ENCODE peak calls at places on chromosomes 2 and 18, in eight cellular contexts. A, Q, N, L, B, Y, D and V are unnamed samples.
A peak's percentile ranks its signal among the peaks of the same experiment; 100 is the strongest.

GRCh38 chr2:215028231-215028630 is 110.2 kb downstream of the ABCA12 start:
- DNase-seq in A (peak; percentile 59), Q (no peak), N (no peak), L (no peak), B (no peak), Y (no peak), D (no peak), V (no peak)

GRCh38 chr2:2899826-2900225 is 477.8 kb downstream of the EIPR1 start:
- DNase-seq in A (no peak), Q (no peak), N (no peak), L (no peak), B (no peak), Y (no peak), D (no peak), V (no peak)

GRCh38 chr2:195659114-195659513 is 2.1 kb downstream of the SLC39A10 start:
- DNase-seq in A (peak; percentile 16), Q (no peak), N (no peak), L (no peak), B (no peak), Y (no peak), D (no peak), V (peak; percentile 83)

GRCh38 chr2:150127995-150128394 is 359.5 kb downstream of the RND3 start:
- DNase-seq in A (peak; percentile 88), Q (peak; percentile 53), N (no peak), L (no peak), B (no peak), Y (no peak), D (no peak), V (no peak)

GRCh38 chr18:7889515-7889914 is 322.4 kb downstream of the PTPRM start:
- DNase-seq in A (no peak), Q (no peak), N (no peak), L (no peak), B (no peak), Y (no peak), D (no peak), V (no peak)

GRCh38 chr18:51107594-51108305 is 77.7 kb downstream of the SMAD4 start:
- DNase-seq in A (peak; percentile 15), Q (peak; percentile 54), N (no peak), L (no peak), B (no peak), Y (no peak), D (no peak), V (no peak)

GRCh38 chr2:25079050-25079635 is 37.3 kb downstream of the EFR3B start:
- DNase-seq in A (no peak), Q (no peak), N (peak; percentile 46), L (no peak), B (peak; percentile 49), Y (no peak), D (no peak), V (no peak)

GRCh38 chr18:12645751-12646203 is 12.1 kb downstream of the SPIRE1 start:
- DNase-seq in A (peak; percentile 34), Q (peak; percentile 70), N (no peak), L (no peak), B (peak; percentile 74), Y (no peak), D (no peak), V (no peak)

GRCh38 chr2:142218471-142218870 is 87.7 kb upstream of the LRP1B start:
- DNase-seq in A (peak; percentile 91), Q (peak; percentile 93), N (no peak), L (no peak), B (no peak), Y (no peak), D (no peak), V (no peak)

GRCh38 chr2:185807351-185807750 is 68.7 kb downstream of the FSIP2 start:
- DNase-seq in A (no peak), Q (peak; percentile 9), N (no peak), L (no peak), B (no peak), Y (no peak), D (no peak), V (no peak)

GRCh38 chr18:77160515-77160914 is 27.9 kb upstream of the MBP start:
- DNase-seq in A (no peak), Q (no peak), N (no peak), L (no peak), B (no peak), Y (no peak), D (no peak), V (peak; percentile 63)

GRCh38 chr2:99389371-99389770 is 52.2 kb downstream of the EIF5B start:
- DNase-seq in A (peak; percentile 60), Q (no peak), N (no peak), L (no peak), B (no peak), Y (no peak), D (no peak), V (no peak)

GRCh38 chr2:234964631-234965461 is 13.0 kb downstream of the SH3BP4 start:
- DNase-seq in A (peak; percentile 22), Q (no peak), N (no peak), L (no peak), B (no peak), Y (no peak), D (no peak), V (no peak)

GRCh38 chr18:21167641-21168372 is 56.2 kb upstream of the ROCK1 start:
- DNase-seq in A (no peak), Q (peak; percentile 44), N (peak; percentile 99), L (no peak), B (peak; percentile 10), Y (no peak), D (peak; percentile 17), V (no peak)

GRCh38 chr2:44975571-44976450 is 33.4 kb downstream of the SIX2 start:
- DNase-seq in A (no peak), Q (no peak), N (no peak), L (no peak), B (no peak), Y (no peak), D (no peak), V (no peak)

GRCh38 chr18:77323640-77324370 is 74.2 kb downstream of the GALR1 start:
- DNase-seq in A (no peak), Q (no peak), N (no peak), L (no peak), B (no peak), Y (no peak), D (no peak), V (no peak)

GRCh38 chr2:212136216-212136795 is 402.3 kb downstream of the ERBB4 start:
- DNase-seq in A (peak; percentile 20), Q (no peak), N (no peak), L (no peak), B (no peak), Y (no peak), D (peak; percentile 51), V (no peak)

GRCh38 chr2:152067823-152068222 is 31.0 kb downstream of the CACNB4 start:
- DNase-seq in A (peak; percentile 24), Q (peak; percentile 68), N (no peak), L (no peak), B (no peak), Y (no peak), D (no peak), V (no peak)